ENCODE peak calls at places on chromosomes 4 and X, in eight cellular contexts. N is mesendoderm; D is upper lobe of right lung; T is iris pigment epithelial cell; F is anterior cingulate cortex; Z is stimulated activated naive CD8-positive, alpha-beta T cell treated with anti-CD3 and anti-CD28 coated beads, Interleukin-15, Interleukin-2, amounts not matched to agents 100 U/mL and 50 U/mL, for 24 hours; L is Calu3; E is RWPE1. V is an unnamed sample.

GRCh38 chrX:48957477-48957826 is at the start of gene OTUD5:
- DNase-seq in N (no peak), D (peak; percentile 86), T (peak; percentile 52), F (peak; percentile 61), Z (peak; percentile 79), L (peak; percentile 71), E (peak; percentile 34), V (no peak)

GRCh38 chr4:84623661-84624060 is 40.7 kb downstream of the CDS1 start:
- DNase-seq in N (peak; percentile 5), D (no peak), T (no peak), F (no peak), Z (no peak), L (no peak), E (no peak), V (no peak)

GRCh38 chrX:133923113-133923512 is 62.3 kb downstream of the GPC3 start:
- DNase-seq in N (peak; percentile 15), D (no peak), T (peak; percentile 11), F (no peak), Z (no peak), L (no peak), E (no peak), V (no peak)

GRCh38 chr4:724131-724530 is 18.5 kb downstream of the PCGF3 start:
- DNase-seq in N (no peak), D (no peak), T (no peak), F (no peak), Z (no peak), L (no peak), E (no peak), V (no peak)

GRCh38 chr4:76449362-76449767 is 14.3 kb downstream of the SHROOM3 start:
- DNase-seq in N (no peak), D (no peak), T (peak; percentile 51), F (no peak), Z (no peak), L (no peak), E (no peak), V (no peak)

GRCh38 chrX:134374294-134374693 is 85.7 kb upstream of the HPRT1 start:
- DNase-seq in N (no peak), D (no peak), T (no peak), F (no peak), Z (no peak), L (no peak), E (no peak), V (no peak)

GRCh38 chr4:119564106-119564505 is 64.5 kb downstream of the PDE5A start:
- DNase-seq in N (no peak), D (no peak), T (no peak), F (no peak), Z (no peak), L (no peak), E (no peak), V (no peak)

GRCh38 chr4:122826596-122827257 is at the start of gene FGF2:
- DNase-seq in N (peak; percentile 70), D (peak; percentile 69), T (peak; percentile 56), F (peak; percentile 50), Z (peak; percentile 36), L (peak; percentile 44), E (peak; percentile 43), V (peak; percentile 66)

GRCh38 chrX:133402830-133403625 is 12.3 kb downstream of the GPC4 start:
- DNase-seq in N (no peak), D (no peak), T (no peak), F (no peak), Z (no peak), L (no peak), E (no peak), V (no peak)

GRCh38 chrX:1244164-1245076 is 24.2 kb upstream of the CSF2RA start:
- DNase-seq in N (peak; percentile 97), D (no peak), T (no peak), F (no peak), Z (peak; percentile 38), L (peak; percentile 20), E (no peak), V (no peak)

GRCh38 chrX:53321216-53321942 is 40.0 kb upstream of the IQSEC2 start:
- DNase-seq in N (no peak), D (no peak), T (no peak), F (peak; percentile 17), Z (no peak), L (no peak), E (no peak), V (no peak)

GRCh38 chrX:13581554-13581953 is 12.2 kb downstream of the EGFL6 start:
- DNase-seq in N (no peak), D (no peak), T (no peak), F (no peak), Z (no peak), L (no peak), E (no peak), V (no peak)

GRCh38 chr4:78166582-78166981 is 109.5 kb downstream of the FRAS1 start:
- DNase-seq in N (no peak), D (no peak), T (no peak), F (no peak), Z (no peak), L (no peak), E (no peak), V (no peak)

GRCh38 chrX:22922961-22923360 is 76.8 kb upstream of the DDX53 start:
- DNase-seq in N (no peak), D (no peak), T (peak; percentile 90), F (no peak), Z (no peak), L (no peak), E (no peak), V (no peak)

GRCh38 chrX:119230850-119231249 is 5.2 kb upstream of the PGRMC1 start:
- DNase-seq in N (no peak), D (no peak), T (no peak), F (no peak), Z (no peak), L (no peak), E (no peak), V (no peak)

GRCh38 chr4:2415881-2416563 is 2.4 kb downstream of the ZFYVE28 start:
- DNase-seq in N (no peak), D (no peak), T (no peak), F (no peak), Z (peak; percentile 13), L (no peak), E (no peak), V (no peak)

GRCh38 chr4:70705856-70706461 is 15.8 kb upstream of the RUFY3 start:
- DNase-seq in N (no peak), D (no peak), T (peak; percentile 42), F (no peak), Z (no peak), L (no peak), E (peak; percentile 8), V (no peak)

GRCh38 chr4:155906554-155907247 is 3.2 kb downstream of the TDO2 start:
- DNase-seq in N (no peak), D (no peak), T (peak; percentile 98), F (no peak), Z (no peak), L (no peak), E (peak; percentile 33), V (no peak)

GRCh38 chr4:21507439-21507838 is 441.1 kb downstream of the KCNIP4 start:
- DNase-seq in N (peak; percentile 30), D (no peak), T (peak; percentile 34), F (no peak), Z (no peak), L (no peak), E (peak; percentile 3), V (no peak)

GRCh38 chr4:19774690-19775256 is 476.9 kb upstream of the SLIT2 start:
- DNase-seq in N (no peak), D (no peak), T (no peak), F (no peak), Z (no peak), L (no peak), E (no peak), V (no peak)

GRCh38 chr4:139606600-139607301 is 50.7 kb upstream of the SETD7 start:
- DNase-seq in N (peak; percentile 58), D (no peak), T (peak; percentile 84), F (no peak), Z (peak; percentile 10), L (no peak), E (no peak), V (no peak)

GRCh38 chr4:124768596-124768995 is 56.1 kb upstream of the ANKRD50 start:
- DNase-seq in N (no peak), D (no peak), T (peak; percentile 34), F (no peak), Z (no peak), L (no peak), E (no peak), V (no peak)

GRCh38 chr4:112516076-112516385 is at the start of gene NEUROG2:
- DNase-seq in N (peak; percentile 47), D (no peak), T (no peak), F (no peak), Z (no peak), L (no peak), E (no peak), V (no peak)

GRCh38 chr4:158327525-158327924 is 117.2 kb downstream of the TMEM144 start:
- DNase-seq in N (peak; percentile 67), D (no peak), T (no peak), F (no peak), Z (no peak), L (no peak), E (no peak), V (no peak)

GRCh38 chr4:1596393-1596792 is 87.7 kb downstream of the FAM53A start:
- DNase-seq in N (peak; percentile 30), D (peak; percentile 34), T (no peak), F (no peak), Z (no peak), L (no peak), E (no peak), V (no peak)

GRCh38 chr4:103482471-103482870 is 237.3 kb downstream of the TACR3 start:
- DNase-seq in N (no peak), D (no peak), T (no peak), F (no peak), Z (no peak), L (no peak), E (no peak), V (no peak)

GRCh38 chr4:175871774-175872405 is 59.8 kb upstream of the GPM6A start:
- DNase-seq in N (no peak), D (no peak), T (peak; percentile 1), F (no peak), Z (no peak), L (no peak), E (no peak), V (no peak)